ENCODE peak calls at places on chromosomes 11 and 22, in six cellular contexts. One of them, this sample, is unnamed.

GRCh38 chr11:35812850-35813249 is 131.0 kb upstream of the LDLRAD3 start:
- DNase-seq in T-cell: no peak
- DNase-seq in NCI-H1417: no peak
- DNase-seq in HTR-8/SVneo: no peak
- DNase-seq in activated CD4-positive, alpha-beta T cell treated with anti-CD3 and anti-CD28 coated beads for 24 hours: no peak
- DNase-seq in uterus: peak
- DNase-seq in this sample: no peak

GRCh38 chr11:119480375-119481020 is 57.5 kb upstream of the THY1 start:
- DNase-seq in uterus: peak
- DNase-seq in HTR-8/SVneo: no peak
- DNase-seq in T-cell: no peak
- DNase-seq in activated CD4-positive, alpha-beta T cell treated with anti-CD3 and anti-CD28 coated beads for 24 hours: no peak
- DNase-seq in NCI-H1417: no peak
- DNase-seq in this sample: no peak

GRCh38 chr22:40157546-40157945 is 20.2 kb upstream of the TNRC6B start:
- DNase-seq in uterus: no peak
- DNase-seq in HTR-8/SVneo: no peak
- DNase-seq in NCI-H1417: no peak
- DNase-seq in T-cell: no peak
- DNase-seq in activated CD4-positive, alpha-beta T cell treated with anti-CD3 and anti-CD28 coated beads for 24 hours: no peak
- DNase-seq in this sample: no peak

GRCh38 chr11:126607374-126607773 is 251.9 kb downstream of the ST3GAL4 start:
- DNase-seq in HTR-8/SVneo: peak
- DNase-seq in NCI-H1417: peak
- DNase-seq in uterus: no peak
- DNase-seq in T-cell: no peak
- DNase-seq in activated CD4-positive, alpha-beta T cell treated with anti-CD3 and anti-CD28 coated beads for 24 hours: no peak
- DNase-seq in this sample: no peak

GRCh38 chr11:27412192-27412691 is 49.2 kb upstream of the CCDC34 start:
- DNase-seq in activated CD4-positive, alpha-beta T cell treated with anti-CD3 and anti-CD28 coated beads for 24 hours: no peak
- DNase-seq in NCI-H1417: peak
- DNase-seq in uterus: no peak
- DNase-seq in T-cell: no peak
- DNase-seq in HTR-8/SVneo: no peak
- DNase-seq in this sample: no peak

GRCh38 chr22:27485842-27486241 is 315.7 kb downstream of the MN1 start:
- DNase-seq in HTR-8/SVneo: no peak
- DNase-seq in NCI-H1417: no peak
- DNase-seq in activated CD4-positive, alpha-beta T cell treated with anti-CD3 and anti-CD28 coated beads for 24 hours: no peak
- DNase-seq in uterus: no peak
- DNase-seq in T-cell: no peak
- DNase-seq in this sample: no peak

GRCh38 chr11:119367661-119368120 is 13.8 kb downstream of the USP2 start:
- DNase-seq in activated CD4-positive, alpha-beta T cell treated with anti-CD3 and anti-CD28 coated beads for 24 hours: no peak
- DNase-seq in NCI-H1417: no peak
- DNase-seq in uterus: peak
- DNase-seq in HTR-8/SVneo: no peak
- DNase-seq in T-cell: no peak
- DNase-seq in this sample: no peak

GRCh38 chr11:29448246-29448877 is 568.5 kb downstream of the KCNA4 start:
- DNase-seq in NCI-H1417: peak
- DNase-seq in uterus: no peak
- DNase-seq in activated CD4-positive, alpha-beta T cell treated with anti-CD3 and anti-CD28 coated beads for 24 hours: no peak
- DNase-seq in HTR-8/SVneo: peak
- DNase-seq in T-cell: no peak
- DNase-seq in this sample: no peak

GRCh38 chr11:73468590-73469161 is 92.5 kb downstream of the RELT start:
- DNase-seq in activated CD4-positive, alpha-beta T cell treated with anti-CD3 and anti-CD28 coated beads for 24 hours: no peak
- DNase-seq in NCI-H1417: peak
- DNase-seq in HTR-8/SVneo: no peak
- DNase-seq in T-cell: no peak
- DNase-seq in uterus: no peak
- DNase-seq in this sample: no peak

This sample was measured in lung.